ENCODE peak calls at places on chromosomes 12 and 14, in four cellular contexts. One of them, this sample, is unnamed. For H3K4me1, the result is how much of the 10 kb centered on the place peaks cover.

GRCh38 chr14:66066991-66067788 is 419.0 kb upstream of the CCDC196 start:
- DNase-seq in pancreas: no peak
- DNase-seq in left ventricle myocardium inferior: no peak
- DNase-seq in K562: no peak
- DNase-seq in this sample: no peak

GRCh38 chr14:78595797-78596196 is 425.6 kb downstream of the NRXN3 start:
- DNase-seq in K562: no peak
- DNase-seq in pancreas: no peak
- DNase-seq in left ventricle myocardium inferior: no peak
- DNase-seq in this sample: peak

GRCh38 chr14:102945346-102946130 is 23.1 kb downstream of the AMN start:
- DNase-seq in pancreas: no peak
- DNase-seq in K562: no peak
- DNase-seq in left ventricle myocardium inferior: no peak
- DNase-seq in this sample: no peak

GRCh38 chr14:24277606-24278321 is 6.4 kb upstream of the RABGGTA start:
- DNase-seq in K562: no peak
- DNase-seq in pancreas: no peak
- DNase-seq in left ventricle myocardium inferior: peak
- DNase-seq in this sample: no peak

GRCh38 chr12:110345176-110345651 is 58.3 kb downstream of the ANAPC7 start:
- DNase-seq in left ventricle myocardium inferior: no peak
- DNase-seq in pancreas: no peak
- DNase-seq in K562: no peak
- DNase-seq in this sample: no peak

GRCh38 chr14:41604793-41605534 is 1.7 kb upstream of the LRFN5 start:
- DNase-seq in pancreas: peak
- DNase-seq in left ventricle myocardium inferior: peak
- DNase-seq in K562: no peak
- DNase-seq in this sample: peak

GRCh38 chr12:128994869-128995268 is 141.6 kb downstream of the GLT1D1 start:
- DNase-seq in pancreas: no peak
- DNase-seq in K562: no peak
- DNase-seq in left ventricle myocardium inferior: no peak
- DNase-seq in this sample: no peak

GRCh38 chr12:104684884-104685283 is 228.1 kb downstream of the CHST11 start:
- DNase-seq in pancreas: no peak
- DNase-seq in K562: no peak
- DNase-seq in left ventricle myocardium inferior: no peak
- DNase-seq in this sample: no peak

GRCh38 chr12:27870939-27871338 is 90.9 kb upstream of the MANSC4 start:
- DNase-seq in pancreas: no peak
- DNase-seq in K562: no peak
- DNase-seq in left ventricle myocardium inferior: no peak
- DNase-seq in this sample: no peak

GRCh38 chr12:47299586-47299985 is 219.8 kb upstream of the AMIGO2 start:
- DNase-seq in K562: no peak
- DNase-seq in left ventricle myocardium inferior: no peak
- DNase-seq in pancreas: no peak
- DNase-seq in this sample: no peak

GRCh38 chr12:112750971-112751370 is 40.6 kb upstream of the RPH3A start:
- DNase-seq in pancreas: no peak
- DNase-seq in left ventricle myocardium inferior: no peak
- DNase-seq in K562: no peak
- DNase-seq in this sample: no peak

GRCh38 chr14:92297818-92298595 is 25.0 kb upstream of the SLC24A4 start:
- DNase-seq in K562: no peak
- DNase-seq in pancreas: no peak
- DNase-seq in left ventricle myocardium inferior: no peak
- DNase-seq in this sample: no peak

GRCh38 chr14:73739899-73740685 is 25.9 kb upstream of the PNMA1 start:
- DNase-seq in left ventricle myocardium inferior: no peak
- DNase-seq in K562: no peak
- DNase-seq in pancreas: no peak
- DNase-seq in this sample: no peak

GRCh38 chr14:32608880-32609279 is 279.8 kb downstream of the AKAP6 start:
- DNase-seq in K562: no peak
- DNase-seq in pancreas: no peak
- DNase-seq in left ventricle myocardium inferior: no peak
- DNase-seq in this sample: no peak

GRCh38 chr12:124391340-124392261 is 96.7 kb downstream of the RFLNA start:
- DNase-seq in left ventricle myocardium inferior: peak
- DNase-seq in K562: no peak
- DNase-seq in pancreas: no peak
- DNase-seq in this sample: peak

GRCh38 chr12:18339633-18340032 is 78.3 kb downstream of the PIK3C2G start:
- DNase-seq in K562: no peak
- DNase-seq in left ventricle myocardium inferior: no peak
- DNase-seq in pancreas: no peak
- DNase-seq in this sample: no peak

GRCh38 chr12:64097346-64098105 is 124.6 kb downstream of the KICS2 start:
- DNase-seq in K562: no peak
- DNase-seq in pancreas: no peak
- DNase-seq in left ventricle myocardium inferior: no peak
- DNase-seq in this sample: peak

GRCh38 chr12:575129-575502 is 88.1 kb downstream of the NINJ2 start:
- DNase-seq in K562: no peak
- DNase-seq in pancreas: no peak
- DNase-seq in left ventricle myocardium inferior: no peak
- DNase-seq in this sample: no peak
- H3K4me1 ChIP-seq in K562: half or more
- H3K4me1 ChIP-seq in pancreas: under half
- H3K4me1 ChIP-seq in left ventricle myocardium inferior: half or more
- H3K4me1 ChIP-seq in this sample: under half

GRCh38 chr12:118727196-118727595 is 254.1 kb upstream of the SRRM4 start:
- DNase-seq in K562: no peak
- DNase-seq in pancreas: no peak
- DNase-seq in left ventricle myocardium inferior: no peak
- DNase-seq in this sample: no peak

DNA sequence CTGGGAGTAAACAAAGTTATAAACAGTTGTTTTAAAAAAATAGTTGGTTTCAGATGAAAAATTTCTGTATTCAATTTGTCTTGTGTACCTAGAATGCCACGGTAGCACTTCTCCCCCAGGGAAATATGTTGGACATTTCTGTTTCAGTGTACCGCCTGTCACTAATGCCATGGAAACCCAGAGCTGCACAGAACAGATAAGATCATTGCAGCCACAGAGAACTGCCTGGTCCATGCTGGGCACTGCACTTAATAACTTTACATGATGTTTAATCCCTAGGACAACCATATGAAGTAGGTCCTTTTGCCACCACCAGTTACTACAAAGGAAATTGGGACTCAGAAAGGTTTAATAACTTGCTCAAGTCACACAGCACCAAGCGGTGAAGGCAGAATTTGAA is 253.4 kb upstream of the SRRM4 start:
- DNase-seq in left ventricle myocardium inferior: no peak
- DNase-seq in K562: no peak
- DNase-seq in pancreas: no peak
- DNase-seq in this sample: peak
- H3K4me1 ChIP-seq in left ventricle myocardium inferior: under half
- H3K4me1 ChIP-seq in K562: under half
- H3K4me1 ChIP-seq in pancreas: under half
- H3K4me1 ChIP-seq in this sample: under half

DNA sequence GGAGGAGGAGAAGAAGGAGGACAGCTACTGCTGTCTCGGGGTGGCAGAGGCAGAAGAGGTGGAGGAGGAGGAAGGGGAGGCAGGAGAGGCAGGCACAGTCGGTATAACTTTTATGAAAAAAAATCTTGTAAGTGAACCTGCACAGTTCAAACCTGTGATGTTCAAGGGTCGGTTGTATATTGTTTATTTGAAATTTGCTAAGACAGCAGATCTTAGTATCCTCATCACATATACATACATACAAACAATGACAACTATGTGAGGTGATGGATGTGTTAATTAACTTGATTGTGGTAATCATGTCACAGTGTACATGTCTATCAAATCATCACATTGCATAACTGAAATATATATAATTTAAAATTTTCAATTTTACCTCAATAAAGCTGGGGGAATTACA is 19.0 kb downstream of the ACTN1 start:
- DNase-seq in K562: no peak
- DNase-seq in pancreas: no peak
- DNase-seq in left ventricle myocardium inferior: no peak
- DNase-seq in this sample: no peak
- H3K4me1 ChIP-seq in K562: under half
- H3K4me1 ChIP-seq in pancreas: under half
- H3K4me1 ChIP-seq in left ventricle myocardium inferior: half or more
- H3K4me1 ChIP-seq in this sample: under half

GRCh38 chr12:95147836-95148235 is 69.4 kb downstream of the FGD6 start:
- DNase-seq in left ventricle myocardium inferior: no peak
- DNase-seq in K562: no peak
- DNase-seq in pancreas: no peak
- DNase-seq in this sample: no peak
- H3K4me1 ChIP-seq in left ventricle myocardium inferior: under half
- H3K4me1 ChIP-seq in K562: under half
- H3K4me1 ChIP-seq in pancreas: under half
- H3K4me1 ChIP-seq in this sample: under half

GRCh38 chr12:70660002-70660604 is 22.9 kb upstream of the PTPRB start:
- DNase-seq in K562: no peak
- DNase-seq in left ventricle myocardium inferior: no peak
- DNase-seq in pancreas: no peak
- DNase-seq in this sample: no peak
- H3K4me1 ChIP-seq in K562: under half
- H3K4me1 ChIP-seq in left ventricle myocardium inferior: under half
- H3K4me1 ChIP-seq in pancreas: under half
- H3K4me1 ChIP-seq in this sample: under half

GRCh38 chr12:111434049-111434448 is 28.3 kb downstream of the SH2B3 start:
- DNase-seq in pancreas: no peak
- DNase-seq in left ventricle myocardium inferior: no peak
- DNase-seq in K562: no peak
- DNase-seq in this sample: no peak
- H3K4me1 ChIP-seq in pancreas: under half
- H3K4me1 ChIP-seq in left ventricle myocardium inferior: half or more
- H3K4me1 ChIP-seq in K562: half or more
- H3K4me1 ChIP-seq in this sample: under half

DNA sequence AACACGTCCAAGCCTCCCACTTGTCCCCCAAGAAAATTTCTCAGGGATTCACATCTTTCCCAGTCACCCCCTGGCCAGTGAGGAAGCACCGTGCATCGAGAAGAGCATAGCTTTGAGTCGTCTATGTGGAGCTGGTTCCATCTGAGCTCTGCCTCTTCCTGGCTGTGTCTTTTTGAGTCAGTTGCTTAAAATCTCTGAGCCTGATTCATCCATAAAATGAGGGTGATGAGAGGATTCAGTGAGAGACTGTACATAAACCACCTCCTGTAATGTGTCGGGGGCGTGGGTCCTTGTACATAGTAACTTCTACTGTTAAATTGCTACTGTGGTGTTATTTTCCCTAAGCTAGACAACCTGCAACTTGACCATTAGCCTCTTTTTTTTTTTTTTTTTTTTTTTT is 13.8 kb downstream of the CD9 start:
- DNase-seq in K562: no peak
- DNase-seq in pancreas: no peak
- DNase-seq in left ventricle myocardium inferior: no peak
- DNase-seq in this sample: no peak
- H3K4me1 ChIP-seq in K562: under half
- H3K4me1 ChIP-seq in pancreas: under half
- H3K4me1 ChIP-seq in left ventricle myocardium inferior: half or more
- H3K4me1 ChIP-seq in this sample: under half

DNA sequence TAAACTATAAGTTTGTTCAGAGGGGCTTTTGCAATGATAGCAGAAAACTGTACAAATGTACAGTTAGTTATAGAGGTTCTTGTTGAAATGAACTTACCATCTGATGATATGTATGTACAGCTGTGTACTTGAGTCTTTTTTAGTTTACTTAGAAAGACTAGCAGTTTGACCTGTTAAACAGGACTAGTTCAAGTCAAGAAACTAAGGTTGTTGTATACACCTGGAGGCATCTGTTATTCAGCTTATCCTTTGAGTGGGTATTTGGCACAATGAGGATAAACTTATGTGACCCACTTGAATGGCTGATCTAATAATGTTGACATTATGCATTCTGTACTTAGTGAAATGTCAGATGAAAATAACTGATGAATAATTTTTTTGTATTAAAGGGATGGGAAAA is 13.4 kb downstream of the MTERF2 start:
- DNase-seq in K562: no peak
- DNase-seq in pancreas: no peak
- DNase-seq in left ventricle myocardium inferior: no peak
- DNase-seq in this sample: no peak
- H3K4me1 ChIP-seq in K562: under half
- H3K4me1 ChIP-seq in pancreas: half or more
- H3K4me1 ChIP-seq in left ventricle myocardium inferior: half or more
- H3K4me1 ChIP-seq in this sample: under half

DNA sequence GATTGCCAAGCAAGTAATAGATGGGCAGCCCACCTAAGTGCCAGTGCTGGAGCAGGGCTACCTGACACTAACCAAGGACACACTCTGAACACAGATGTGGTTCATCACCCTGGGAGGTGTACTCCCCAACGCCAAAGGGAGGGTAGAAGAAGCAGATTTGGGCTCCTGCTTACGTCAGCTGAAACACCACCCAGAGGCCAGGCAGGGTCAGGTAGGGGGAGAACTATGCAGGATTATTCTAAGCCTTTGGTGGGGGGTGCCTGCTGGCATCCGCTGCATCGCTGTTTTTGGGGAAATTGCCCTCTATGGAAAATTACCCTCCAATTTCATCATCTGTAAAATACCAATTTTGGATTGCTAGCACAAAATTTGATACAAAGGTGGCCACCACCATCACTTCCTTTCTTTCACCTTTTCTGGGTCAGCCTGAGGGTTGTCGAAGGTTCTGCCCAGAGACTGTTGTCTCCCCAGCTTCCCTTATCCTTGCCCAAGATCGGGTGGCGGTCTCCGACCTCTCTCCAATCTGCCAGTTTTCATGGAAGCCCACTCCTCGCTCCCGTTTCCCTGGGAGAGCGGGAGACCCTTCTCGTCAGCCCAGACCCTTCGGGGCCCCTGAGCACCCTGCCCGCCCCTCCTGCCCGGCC is 535 bp downstream of the BIN2 start:
- DNase-seq in K562: no peak
- DNase-seq in pancreas: no peak
- DNase-seq in left ventricle myocardium inferior: no peak
- DNase-seq in this sample: no peak
- H3K4me1 ChIP-seq in K562: half or more
- H3K4me1 ChIP-seq in pancreas: under half
- H3K4me1 ChIP-seq in left ventricle myocardium inferior: under half
- H3K4me1 ChIP-seq in this sample: under half

This sample was measured in BE2C.